ENCODE peak calls at places on chromosomes 6 and 20, in eight cellular contexts. A, E, I, C, O, B, V and S are unnamed samples.
A peak's percentile ranks its signal among the peaks of the same experiment; 100 is the strongest.

GRCh38 chr6:3526962-3527796 is 70.3 kb upstream of the SLC22A23 start:
- DNase-seq in C (no peak), O (peak; percentile 65), A (no peak), B (peak; percentile 47), E (no peak), V (no peak), I (no peak), S (no peak)

GRCh38 chr20:24672886-24673677 is 203.7 kb downstream of the SYNDIG1 start:
- DNase-seq in V (no peak), B (no peak), A (no peak), O (peak; percentile 92), C (no peak), I (no peak), E (no peak), S (no peak)

GRCh38 chr20:44195613-44196012 is 8.6 kb upstream of the JPH2 start:
- DNase-seq in B (no peak), O (no peak), I (no peak), A (no peak), V (no peak), E (no peak), C (no peak), S (no peak)

GRCh38 chr20:38017959-38018358 is 15.3 kb downstream of the TTI1 start:
- DNase-seq in O (no peak), B (no peak), V (no peak), A (no peak), E (no peak), C (no peak), I (no peak), S (no peak)

GRCh38 chr6:19691465-19692167 is 145.6 kb upstream of the ID4 start:
- DNase-seq in V (no peak), A (no peak), B (peak; percentile 84), C (no peak), I (no peak), E (no peak), O (no peak), S (no peak)

GRCh38 chr6:51584163-51584562 is 503.2 kb downstream of the PKHD1 start:
- DNase-seq in I (no peak), E (no peak), V (no peak), B (no peak), C (no peak), A (no peak), O (no peak), S (no peak)

GRCh38 chr20:48772183-48772976 is 55.4 kb downstream of the PREX1 start:
- DNase-seq in V (no peak), E (no peak), C (no peak), A (no peak), B (no peak), O (no peak), I (peak; percentile 63), S (no peak)

GRCh38 chr6:142275146-142276006 is 26.4 kb upstream of the ADGRG6 start:
- DNase-seq in I (no peak), E (no peak), B (no peak), O (no peak), A (no peak), C (no peak), V (no peak), S (no peak)

GRCh38 chr6:4610256-4610655 is 165.9 kb upstream of the CDYL start:
- DNase-seq in V (no peak), A (no peak), C (no peak), E (peak; percentile 46), B (no peak), I (no peak), O (no peak), S (no peak)

GRCh38 chr20:59082981-59083380 is 40.4 kb upstream of the PRELID3B start:
- DNase-seq in C (no peak), V (no peak), E (no peak), A (no peak), O (peak; percentile 96), I (no peak), B (no peak), S (no peak)

GRCh38 chr20:12928358-12928754 is 80.4 kb upstream of the SPTLC3 start:
- DNase-seq in V (no peak), O (no peak), E (no peak), B (no peak), C (no peak), I (no peak), A (no peak), S (no peak)

GRCh38 chr6:110949679-110950285 is 8.7 kb upstream of the GTF3C6 start:
- DNase-seq in I (no peak), O (peak; percentile 56), C (no peak), E (no peak), V (no peak), A (no peak), B (no peak), S (no peak)

GRCh38 chr6:158707120-158707519 is 57.3 kb downstream of the SYTL3 start:
- DNase-seq in V (no peak), E (no peak), B (peak; percentile 89), A (no peak), O (peak; percentile 95), C (no peak), I (no peak), S (no peak)

GRCh38 chr6:41966214-41966920 is 24.8 kb upstream of the CCND3 start:
- DNase-seq in E (no peak), O (no peak), A (no peak), I (no peak), C (no peak), V (no peak), B (no peak), S (no peak)

GRCh38 chr6:120384671-120385070 is 949.6 kb downstream of the TBC1D32 start:
- DNase-seq in C (no peak), V (no peak), I (no peak), O (no peak), A (no peak), B (no peak), E (no peak), S (no peak)

GRCh38 chr6:113594726-113595125 is 262.4 kb upstream of the MARCKS start:
- DNase-seq in O (no peak), B (no peak), C (no peak), V (no peak), I (no peak), E (no peak), A (no peak), S (no peak)

GRCh38 chr20:61295726-61296628 is 43.9 kb downstream of the CDH4 start:
- DNase-seq in B (peak; percentile 57), E (no peak), O (no peak), A (no peak), I (no peak), V (no peak), C (no peak), S (no peak)

GRCh38 chr6:38427492-38428210 is 212.1 kb downstream of the BTBD9 start:
- DNase-seq in I (no peak), O (no peak), E (no peak), B (no peak), A (no peak), C (peak; percentile 57), V (no peak), S (peak; percentile 66)

GRCh38 chr20:62547364-62547763 is 71.6 kb upstream of the GATA5 start:
- DNase-seq in B (no peak), A (no peak), V (no peak), O (no peak), E (no peak), C (no peak), I (no peak), S (no peak)

GRCh38 chr6:74597266-74597665 is 608.6 kb downstream of the COL12A1 start:
- DNase-seq in B (no peak), I (no peak), E (no peak), O (no peak), C (no peak), A (no peak), V (no peak), S (no peak)

GRCh38 chr6:31769684-31770371 is 7.3 kb downstream of the VWA7 start:
- DNase-seq in V (peak; percentile 77), I (peak; percentile 72), O (peak; percentile 55), B (peak; percentile 93), C (peak; percentile 92), E (no peak), A (no peak), S (peak; percentile 93)

GRCh38 chr6:3075522-3076113 is 7.3 kb downstream of the RIPK1 start:
- DNase-seq in A (no peak), B (no peak), V (no peak), I (no peak), C (no peak), O (no peak), E (no peak), S (no peak)

GRCh38 chr20:45470939-45471338 is 1.4 kb downstream of the WFDC2 start:
- DNase-seq in E (no peak), B (peak; percentile 71), C (no peak), A (no peak), O (peak; percentile 34), V (no peak), I (no peak), S (no peak)
- TF ChIP-seq CTCF in E (no peak), B (peak; percentile 53), C (peak; percentile 13), A (peak; percentile 24), O (no peak), V (no peak), I (no peak), S (no peak)

GRCh38 chr20:50281831-50282591 is 91.4 kb downstream of the CEBPB start:
- DNase-seq in E (no peak), C (no peak), O (no peak), B (peak; percentile 86), V (no peak), I (no peak), A (no peak), S (no peak)
- TF ChIP-seq CTCF in E (no peak), C (peak; percentile 5), O (peak; percentile 56), B (peak; percentile 68), V (no peak), I (no peak), A (peak; percentile 33), S (no peak)

GRCh38 chr6:135087403-135087802 is 32.8 kb upstream of the HBS1L start:
- DNase-seq in V (no peak), C (no peak), A (no peak), O (no peak), B (no peak), I (no peak), E (no peak), S (no peak)
- TF ChIP-seq CTCF in V (no peak), C (peak; percentile 35), A (peak; percentile 32), O (no peak), B (peak; percentile 63), I (no peak), E (no peak), S (peak; percentile 34)

GRCh38 chr20:63642518-63643247 is 10.5 kb downstream of the STMN3 start:
- DNase-seq in A (no peak), O (peak; percentile 37), B (peak; percentile 76), I (peak; percentile 58), E (peak; percentile 51), V (no peak), C (no peak), S (no peak)
- TF ChIP-seq CTCF in A (no peak), O (no peak), B (no peak), I (no peak), E (no peak), V (no peak), C (no peak), S (no peak)